ENCODE peak calls at places on chromosomes 16 and 17, in six cellular contexts. F is CD8-positive, alpha-beta memory T cell; C is activated CD8-positive, alpha-beta memory T cell treated with anti-CD3 and anti-CD28 coated beads for 48 hours; B is fibroblast of mammary gland; X is stimulated activated CD4-positive, alpha-beta T cell treated with anti-CD3 and anti-CD28 coated beads, Interleukin-2, amount 100 ng/mL, for 48 hours; S is GM10248. W is an unnamed sample.

GRCh38 chr17:80899402-80900268 is 92.0 kb upstream of the CHMP6 start:
- DNase-seq in C (peak), F (peak), S (peak), X (peak), B (peak), W (no peak)

GRCh38 chr17:51439395-51440229 is 179.3 kb downstream of the UTP18 start:
- DNase-seq in F (no peak), C (no peak), X (no peak), S (no peak), B (no peak), W (no peak)

GRCh38 chr16:82456683-82457082 is 170.1 kb upstream of the CDH13 start:
- DNase-seq in S (peak), F (peak), X (peak), B (peak), C (no peak), W (peak)

GRCh38 chr17:28746611-28747045 is 2.8 kb downstream of the TRAF4 start:
- DNase-seq in X (no peak), C (no peak), B (no peak), S (no peak), F (no peak), W (no peak)

GRCh38 chr17:45896803-45897693 is 2.7 kb downstream of the MAPT start:
- DNase-seq in F (no peak), B (no peak), X (no peak), S (no peak), C (no peak), W (no peak)

GRCh38 chr16:27127293-27127692 is 60.6 kb downstream of the C16orf82 start:
- DNase-seq in X (no peak), B (no peak), S (no peak), F (no peak), C (no peak), W (no peak)

GRCh38 chr17:43468746-43469544 is 14.8 kb upstream of the DHX8 start:
- DNase-seq in S (no peak), F (no peak), B (peak), C (no peak), X (no peak), W (no peak)

GRCh38 chr17:40118093-40118492 is 3.7 kb upstream of the MSL1 start:
- DNase-seq in F (no peak), C (no peak), B (no peak), S (no peak), X (no peak), W (no peak)

GRCh38 chr17:35167666-35168065 is 20.0 kb downstream of the UNC45B start:
- DNase-seq in X (no peak), B (peak), C (no peak), F (no peak), S (no peak), W (no peak)

GRCh38 chr16:5709889-5710288 is 612.3 kb upstream of the EEF2KMT start:
- DNase-seq in F (no peak), C (no peak), S (no peak), X (no peak), B (no peak), W (no peak)

GRCh38 chr16:76748698-76749097 is 442.3 kb upstream of the MON1B start:
- DNase-seq in B (no peak), X (no peak), S (no peak), F (no peak), C (no peak), W (no peak)

GRCh38 chr17:2083613-2084128 is 28.8 kb downstream of the HIC1 start:
- DNase-seq in X (no peak), C (no peak), S (peak), F (no peak), B (peak), W (no peak)

GRCh38 chr16:49576941-49577340 is 203.3 kb downstream of the C16orf78 start:
- DNase-seq in F (no peak), S (no peak), B (no peak), X (no peak), C (no peak), W (no peak)

GRCh38 chr16:75555213-75555706 is 792 bp downstream of the TMEM231 start:
- DNase-seq in C (no peak), F (no peak), X (no peak), B (peak), S (peak), W (peak)

GRCh38 chr17:73647767-73648542 is 3.7 kb upstream of the SDK2 start:
- DNase-seq in S (no peak), C (no peak), F (no peak), B (no peak), X (no peak), W (no peak)

GRCh38 chr17:29827179-29827578 is 102.8 kb downstream of the SSH2 start:
- DNase-seq in S (no peak), B (no peak), C (no peak), X (no peak), F (no peak), W (no peak)

GRCh38 chr16:68893710-68894705 is 50.7 kb downstream of the TANGO6 start:
- DNase-seq in S (no peak), F (no peak), X (no peak), C (no peak), B (peak), W (peak)

GRCh38 chr17:31842416-31843381 is 16.3 kb downstream of the COPRS start:
- DNase-seq in B (peak), S (peak), C (peak), F (peak), X (peak), W (peak)

GRCh38 chr16:85750021-85750826 is 672 bp downstream of the C16orf74 start:
- DNase-seq in F (no peak), C (no peak), B (no peak), S (peak), X (no peak), W (peak)

GRCh38 chr16:64695684-64696083 is 426.2 kb downstream of the CDH11 start:
- DNase-seq in B (peak), X (no peak), S (no peak), F (no peak), C (no peak), W (no peak)

GRCh38 chr17:82479602-82480001 is 21.1 kb downstream of the NARF start:
- DNase-seq in S (no peak), C (no peak), B (no peak), X (no peak), F (no peak), W (no peak)

GRCh38 chr16:74734361-74735161 is 33.9 kb upstream of the MLKL start:
- DNase-seq in F (no peak), B (no peak), S (no peak), C (no peak), X (no peak), W (no peak)

GRCh38 chr17:55444471-55445441 is 23.1 kb upstream of the MMD start:
- DNase-seq in C (no peak), S (peak), B (peak), X (no peak), F (no peak), W (no peak)

GRCh38 chr17:2025220-2025621 is at the start of gene RTN4RL1:
- DNase-seq in B (peak), X (no peak), S (peak), C (no peak), F (peak), W (peak)

GRCh38 chr16:69910964-69911363 is 40.2 kb upstream of the CLEC18A start:
- DNase-seq in S (no peak), F (no peak), B (peak), X (no peak), C (no peak), W (no peak)

GRCh38 chr16:82331974-82332750 is 162.1 kb upstream of the MPHOSPH6 start:
- DNase-seq in F (no peak), B (no peak), X (no peak), S (no peak), C (no peak), W (no peak)

GRCh38 chr17:32486701-32487459 is at the start of gene CDK5R1:
- DNase-seq in B (no peak), C (no peak), X (peak), F (peak), S (peak), W (peak)

GRCh38 chr16:79336437-79337229 is 263.9 kb downstream of the MAF start:
- DNase-seq in C (no peak), F (no peak), S (no peak), X (no peak), B (no peak), W (no peak)

GRCh38 chr17:81376946-81377733 is 18.1 kb upstream of the BAHCC1 start:
- DNase-seq in B (no peak), S (no peak), F (no peak), C (no peak), X (no peak), W (no peak)

GRCh38 chr17:75767881-75768280 is 2.9 kb upstream of the GALK1 start:
- DNase-seq in B (no peak), S (no peak), X (no peak), C (no peak), F (no peak), W (no peak)

GRCh38 chr17:3946711-3947235 is 17.5 kb downstream of the ATP2A3 start:
- DNase-seq in C (no peak), B (no peak), S (no peak), F (no peak), X (no peak), W (no peak)

GRCh38 chr17:28347261-28347891 is 10.0 kb downstream of the POLDIP2 start:
- DNase-seq in C (no peak), X (no peak), B (peak), F (no peak), S (no peak), W (no peak)

GRCh38 chr16:87855852-87856715 is 13.2 kb downstream of the SLC7A5 start:
- DNase-seq in S (no peak), C (no peak), X (no peak), B (peak), F (no peak), W (peak)

GRCh38 chr17:30351730-30352129 is 17.9 kb upstream of the TMIGD1 start:
- DNase-seq in B (no peak), S (no peak), X (no peak), F (no peak), C (no peak), W (no peak)

GRCh38 chr17:808003-808294 is 25.8 kb downstream of the MRM3 start:
- DNase-seq in B (no peak), X (no peak), F (no peak), S (no peak), C (no peak), W (no peak)

GRCh38 chr16:74909665-74910064 is 75.3 kb downstream of the WDR59 start:
- DNase-seq in F (no peak), X (no peak), S (no peak), C (no peak), B (peak), W (no peak)